ENCODE peak calls at places on chromosome 5, in four cellular contexts. U is GM12878, D is HCT116, E is A549. C is an unnamed sample.

GRCh38 chr5:151574597-151574996 is 16.5 kb downstream of the FAT2 start:
- DNase-seq in D (no peak), E (no peak), U (no peak), C (no peak)

GRCh38 chr5:5585751-5586341 is 163.4 kb downstream of the ICE1 start:
- DNase-seq in D (no peak), U (no peak), E (no peak), C (no peak)

GRCh38 chr5:54874337-54875021 is 110.9 kb downstream of the ESM1 start:
- DNase-seq in D (no peak), E (no peak), U (no peak), C (no peak)

GRCh38 chr5:1293416-1293996 is 1.4 kb downstream of the TERT start:
- DNase-seq in U (no peak), D (no peak), E (no peak), C (no peak)

GRCh38 chr5:172010278-172010677 is 3.8 kb upstream of the FBXW11 start:
- DNase-seq in E (peak; percentile 34), D (no peak), U (no peak), C (no peak)

GRCh38 chr5:127010362-127010761 is 20.0 kb downstream of the MARCHF3 start:
- DNase-seq in D (no peak), U (no peak), E (no peak), C (no peak)

GRCh38 chr5:150000261-150000989 is at the start of the genes HMGXB3 and TIGD6:
- DNase-seq in D (peak; percentile 91), U (peak; percentile 88), E (peak; percentile 95), C (peak; percentile 95)

GRCh38 chr5:124652892-124653441 is 93.5 kb downstream of the ZNF608 start:
- DNase-seq in E (no peak), U (no peak), D (no peak), C (no peak)

GRCh38 chr5:140042551-140043507 is at the start of gene NRG2:
- DNase-seq in E (peak; percentile 83), D (peak; percentile 24), U (no peak), C (peak; percentile 57)

GRCh38 chr5:9781882-9782281 is 151.7 kb upstream of the TAS2R1 start:
- DNase-seq in U (no peak), E (no peak), D (no peak), C (no peak)

GRCh38 chr5:66807743-66808142 is 211.6 kb downstream of the MAST4 start:
- DNase-seq in U (no peak), D (peak; percentile 2), E (peak; percentile 73), C (no peak)

GRCh38 chr5:81067406-81067805 is 107.2 kb downstream of the RASGRF2 start:
- DNase-seq in E (no peak), D (no peak), U (no peak), C (no peak)

GRCh38 chr5:81068635-81069034 is 108.5 kb downstream of the RASGRF2 start:
- DNase-seq in U (no peak), D (no peak), E (no peak), C (no peak)

GRCh38 chr5:81068063-81068462 is 107.9 kb downstream of the RASGRF2 start:
- DNase-seq in E (no peak), U (no peak), D (no peak), C (no peak)

GRCh38 chr5:81065492-81065891 is 105.3 kb downstream of the RASGRF2 start:
- DNase-seq in E (no peak), U (no peak), D (no peak), C (no peak)

GRCh38 chr5:81066102-81066501 is 105.9 kb downstream of the RASGRF2 start:
- DNase-seq in E (no peak), D (no peak), U (no peak), C (no peak)
- TF ChIP-seq MAX in E (no peak), D (no peak), U (no peak), C (no peak)

GRCh38 chr5:157597277-157597676 is 21.7 kb upstream of the ADAM19 start:
- DNase-seq in E (no peak), U (no peak), D (no peak), C (no peak)
- TF ChIP-seq MAX in E (no peak), U (no peak), D (no peak), C (no peak)

GRCh38 chr5:79728396-79728795 is 38.8 kb downstream of the CMYA5 start:
- DNase-seq in U (no peak), D (no peak), E (no peak), C (no peak)

GRCh38 chr5:79729686-79730085 is 40.0 kb downstream of the CMYA5 start:
- DNase-seq in D (no peak), U (no peak), E (no peak), C (no peak)

GRCh38 chr5:79727722-79728355 is 38.2 kb downstream of the CMYA5 start:
- DNase-seq in E (no peak), U (no peak), D (no peak), C (no peak)
- TF ChIP-seq MAX in E (no peak), U (no peak), D (no peak), C (no peak)

GRCh38 chr5:143435207-143435657 is 31.7 kb upstream of the NR3C1 start:
- DNase-seq in E (no peak), D (no peak), U (peak; percentile 98), C (no peak)
- TF ChIP-seq MAX in E (no peak), D (no peak), U (no peak), C (no peak)

GRCh38 chr5:157109744-157110143 is 900 bp upstream of the HAVCR2 start:
- DNase-seq in D (no peak), U (peak; percentile 59), E (no peak), C (no peak)

GRCh38 chr5:157106668-157107461 is 2.0 kb downstream of the HAVCR2 start:
- DNase-seq in U (peak; percentile 15), D (no peak), E (no peak), C (no peak)

GRCh38 chr5:157113007-157113406 is 4.2 kb upstream of the HAVCR2 start:
- DNase-seq in E (no peak), D (no peak), U (no peak), C (no peak)

GRCh38 chr5:157108961-157109360 is at the start of gene HAVCR2:
- DNase-seq in E (no peak), U (peak; percentile 83), D (no peak), C (no peak)

GRCh38 chr5:157107508-157107907 is 1.3 kb downstream of the HAVCR2 start:
- DNase-seq in U (no peak), D (no peak), E (no peak), C (no peak)
- TF ChIP-seq MAX in U (no peak), D (no peak), E (no peak), C (no peak)

C was measured in K562.